ENCODE peak calls at places on chromosomes 13 and 19, in six cellular contexts. K is gastrocnemius medialis; Q is BJ; C is tibial nerve; Y is CD4-positive, alpha-beta memory T cell; O is stomach. P is an unnamed sample.

GRCh38 chr13:75636339-75637095 is 387 bp downstream of the LMO7 start:
- DNase-seq in K (no peak), Q (no peak), C (peak; percentile 6), Y (peak; percentile 62), O (no peak), P (peak; percentile 69)

GRCh38 chr13:31242342-31242741 is 42.6 kb downstream of the B3GLCT start:
- DNase-seq in K (no peak), Q (peak; percentile 13), C (no peak), Y (no peak), O (no peak), P (no peak)

GRCh38 chr13:97307882-97308624 is 85.9 kb downstream of the MBNL2 start:
- DNase-seq in K (no peak), Q (no peak), C (no peak), Y (no peak), O (no peak), P (no peak)

GRCh38 chr13:109412232-109412935 is 374.0 kb downstream of the IRS2 start:
- DNase-seq in K (no peak), Q (no peak), C (no peak), Y (no peak), O (peak; percentile 34), P (no peak)

GRCh38 chr13:61255035-61255796 is 160.4 kb downstream of the PCDH20 start:
- DNase-seq in K (no peak), Q (no peak), C (no peak), Y (no peak), O (no peak), P (no peak)

GRCh38 chr19:48468806-48469055 is 438 bp upstream of the CYTH2 start:
- DNase-seq in K (no peak), Q (no peak), C (no peak), Y (no peak), O (no peak), P (no peak)

GRCh38 chr19:30208661-30209060 is 163.5 kb upstream of the ZNF536 start:
- DNase-seq in K (no peak), Q (no peak), C (no peak), Y (no peak), O (no peak), P (no peak)

GRCh38 chr13:32881792-32882175 is 134.4 kb upstream of the KL start:
- DNase-seq in K (no peak), Q (no peak), C (no peak), Y (no peak), O (no peak), P (no peak)

GRCh38 chr19:38900220-38900629 is 456 bp downstream of the NFKBIB start:
- DNase-seq in K (no peak), Q (no peak), C (no peak), Y (no peak), O (no peak), P (no peak)

GRCh38 chr13:27186295-27186694 is 14.7 kb upstream of the USP12 start:
- DNase-seq in K (no peak), Q (no peak), C (no peak), Y (no peak), O (no peak), P (no peak)

GRCh38 chr19:55579766-55580621 is 654 bp downstream of the ZNF579 start:
- DNase-seq in K (no peak), Q (no peak), C (no peak), Y (no peak), O (no peak), P (no peak)

GRCh38 chr13:21011378-21011777 is 50.0 kb downstream of the LATS2 start:
- DNase-seq in K (no peak), Q (no peak), C (no peak), Y (no peak), O (no peak), P (no peak)

GRCh38 chr13:87331178-87331577 is 340.0 kb upstream of the SLITRK5 start:
- DNase-seq in K (no peak), Q (no peak), C (no peak), Y (no peak), O (no peak), P (no peak)

GRCh38 chr19:41641879-41642485 is 15.1 kb upstream of the CEACAM4 start:
- DNase-seq in K (no peak), Q (no peak), C (peak; percentile 73), Y (peak; percentile 69), O (peak; percentile 77), P (no peak)

GRCh38 chr19:55703790-55704215 is 28.8 kb downstream of the EPN1 start:
- DNase-seq in K (no peak), Q (no peak), C (peak; percentile 10), Y (peak; percentile 27), O (peak; percentile 72), P (peak; percentile 65)

GRCh38 chr19:41795031-41795461 is 1.3 kb upstream of the CEACAM3 start:
- DNase-seq in K (no peak), Q (no peak), C (peak; percentile 71), Y (peak; percentile 65), O (peak; percentile 65), P (peak; percentile 51)

GRCh38 chr19:384801-385169 is 24.2 kb downstream of the C2CD4C start:
- DNase-seq in K (no peak), Q (no peak), C (no peak), Y (no peak), O (no peak), P (no peak)

GRCh38 chr19:15115080-15115479 is 7.9 kb downstream of the SYDE1 start:
- DNase-seq in K (peak; percentile 35), Q (no peak), C (peak; percentile 48), Y (no peak), O (peak; percentile 43), P (peak; percentile 67)

DNA sequence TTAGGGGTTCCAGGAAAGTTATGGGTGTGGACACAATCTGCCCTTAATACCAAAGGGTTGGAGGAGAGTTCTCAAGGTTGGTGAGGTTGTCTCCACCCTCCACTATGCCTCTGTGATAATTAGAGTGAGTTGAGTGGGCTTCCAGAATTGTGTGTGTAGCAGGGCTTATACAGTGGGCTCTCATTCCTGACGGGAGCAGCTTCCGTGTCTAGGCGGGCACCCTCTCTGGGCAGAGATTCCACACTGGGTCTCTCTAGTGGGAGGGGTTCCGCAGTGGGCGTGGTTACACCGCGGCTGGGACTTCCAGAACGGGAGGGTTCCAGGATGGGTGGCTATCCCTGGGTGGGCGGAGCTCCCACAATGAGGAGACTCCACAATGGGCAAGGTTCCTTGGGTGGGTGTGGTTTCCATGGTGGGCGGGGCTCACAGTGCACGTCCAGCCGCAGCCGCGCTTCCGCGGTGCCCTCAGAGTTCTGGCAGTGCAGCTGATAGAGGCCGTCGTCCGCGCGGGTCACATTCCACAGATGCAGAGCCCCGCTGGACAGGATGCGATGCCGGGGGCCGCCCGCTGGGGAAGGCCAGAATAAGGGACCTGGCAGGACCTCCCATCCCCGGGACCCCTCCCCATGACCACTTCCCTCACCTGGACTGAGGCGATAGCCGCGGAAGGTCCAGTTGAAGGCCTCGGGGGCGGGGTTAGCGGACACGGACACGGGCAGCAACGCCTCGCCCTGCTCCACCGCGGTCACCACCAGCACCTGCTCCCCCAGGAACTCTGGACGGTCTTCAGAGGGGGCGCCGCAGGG is 8.4 kb downstream of the NPHS1 start:
- DNase-seq in K (no peak), Q (no peak), C (no peak), Y (no peak), O (peak; percentile 56), P (no peak)
- H3K4me3 ChIP-seq in K (no peak overlapping the region), Q (no peak overlapping the region), C (no peak overlapping the region), Y (no peak overlapping the region), O (no peak overlapping the region), P (no peak overlapping the region)

GRCh38 chr19:3115916-3116602 is 19.8 kb upstream of the GNA15 start:
- DNase-seq in K (no peak), Q (no peak), C (no peak), Y (no peak), O (no peak), P (no peak)
- H3K4me3 ChIP-seq in K (no peak overlapping the region), Q (no peak overlapping the region), C (no peak overlapping the region), Y (no peak overlapping the region), O (no peak overlapping the region), P (no peak overlapping the region)

GRCh38 chr13:46182491-46182877 is 507 bp upstream of the LCP1 start:
- DNase-seq in K (no peak), Q (no peak), C (no peak), Y (no peak), O (no peak), P (no peak)
- H3K4me3 ChIP-seq in K (no peak overlapping the region), Q (no peak overlapping the region), C (no peak overlapping the region), Y (peak overlapping the region; percentile 94), O (no peak overlapping the region), P (no peak overlapping the region)

DNA sequence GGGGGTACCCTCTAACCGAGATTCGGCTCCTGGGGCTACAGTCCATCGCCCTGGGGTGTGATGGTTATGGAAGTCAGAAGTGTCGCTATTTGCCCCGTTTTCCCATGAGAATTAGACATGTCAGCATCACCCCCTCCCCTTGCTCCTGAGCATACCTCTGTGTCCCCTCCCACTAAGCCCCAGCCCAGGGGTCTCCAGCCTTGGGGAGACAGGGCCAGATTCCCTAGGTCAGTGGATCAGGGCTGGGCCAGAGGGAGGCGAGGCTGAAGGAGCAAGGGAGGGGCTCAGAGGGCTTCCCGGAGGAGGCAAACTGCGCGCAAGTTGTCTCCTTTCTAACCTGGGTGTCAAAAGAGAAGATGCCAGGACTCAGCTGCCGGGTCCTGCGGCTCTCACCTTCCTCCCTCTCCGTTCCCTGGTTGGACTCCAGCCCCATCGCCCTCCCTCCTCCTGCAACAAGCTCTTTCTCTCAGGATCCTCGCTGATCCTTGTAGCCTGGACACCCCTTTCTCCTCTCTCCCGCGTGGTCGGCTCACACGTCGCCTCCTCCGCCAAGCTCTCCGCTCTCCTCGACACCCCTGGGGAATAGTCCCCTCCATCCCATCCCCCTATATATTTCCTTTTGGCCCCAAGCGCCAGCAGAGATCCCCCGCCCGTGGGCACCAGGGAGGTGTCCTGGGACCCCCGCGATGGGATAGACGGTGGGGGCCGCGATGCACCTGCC is 459 bp upstream of the TMEM59L start:
- DNase-seq in K (no peak), Q (no peak), C (no peak), Y (no peak), O (no peak), P (no peak)
- H3K4me3 ChIP-seq in K (peak overlapping the region; percentile 34), Q (peak overlapping the region; percentile 40), C (peak overlapping the region; percentile 37), Y (peak overlapping the region; percentile 45), O (peak overlapping the region; percentile 48), P (peak overlapping the region; percentile 38)

DNA sequence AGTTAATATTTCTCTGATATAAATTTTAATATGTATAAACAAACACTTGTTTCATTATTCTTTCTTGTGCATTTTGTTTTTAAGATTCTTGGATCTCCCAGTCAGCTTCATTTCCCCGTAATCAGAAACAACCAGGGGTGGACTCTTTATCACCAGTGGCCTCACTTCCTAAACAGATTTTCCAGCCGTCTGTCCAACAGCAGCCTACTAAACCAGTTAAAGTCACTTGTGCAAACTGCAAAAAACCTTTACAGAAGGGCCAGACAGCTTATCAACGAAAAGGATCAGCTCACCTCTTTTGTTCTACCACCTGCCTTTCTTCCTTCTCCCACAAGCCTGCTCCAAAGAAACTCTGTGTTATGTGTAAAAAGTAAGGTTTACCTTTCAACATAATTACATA is 44.2 kb downstream of the ZMYM2 start:
- DNase-seq in K (no peak), Q (no peak), C (no peak), Y (no peak), O (no peak), P (no peak)
- H3K4me3 ChIP-seq in K (no peak overlapping the region), Q (no peak overlapping the region), C (no peak overlapping the region), Y (no peak overlapping the region), O (no peak overlapping the region), P (no peak overlapping the region)

DNA sequence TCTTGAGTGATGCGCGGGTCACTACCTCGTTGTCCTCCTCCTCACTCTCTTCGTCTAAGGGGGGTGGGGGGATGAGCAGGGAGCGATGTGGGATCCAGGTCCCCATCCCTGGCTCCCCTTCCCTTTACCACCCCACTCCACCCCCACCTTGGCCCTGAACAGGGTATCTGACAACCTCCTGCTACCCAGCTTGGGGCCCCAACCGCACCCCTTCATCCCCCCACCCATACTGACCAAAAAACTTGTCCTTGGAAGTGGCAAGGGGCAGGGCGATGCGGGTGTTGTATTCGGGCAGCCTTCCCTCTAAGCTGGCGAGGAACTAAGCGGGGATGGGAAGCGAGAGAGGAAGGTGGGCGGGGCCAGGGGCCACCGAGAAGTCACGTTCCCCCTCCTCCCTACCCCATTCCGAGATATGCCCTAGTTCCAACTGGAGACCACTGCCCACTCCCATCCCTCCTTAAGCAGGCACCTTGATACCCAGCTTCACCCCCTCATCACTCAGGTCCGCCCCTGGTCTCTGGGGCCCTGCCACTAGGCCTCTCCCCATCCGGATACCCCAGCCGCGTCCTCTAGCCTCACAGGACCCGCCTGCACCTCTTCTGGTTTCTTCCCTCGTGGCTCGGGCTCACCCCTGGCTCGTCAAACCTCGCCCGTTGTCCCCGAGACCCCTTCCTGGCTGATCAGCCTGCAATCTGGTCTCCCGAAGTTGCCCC is 1.9 kb upstream of the RGL3 start:
- DNase-seq in K (no peak), Q (no peak), C (no peak), Y (peak; percentile 16), O (no peak), P (peak; percentile 30)
- H3K4me3 ChIP-seq in K (peak overlapping the region; percentile 48), Q (peak overlapping the region; percentile 18), C (peak overlapping the region; percentile 36), Y (no peak overlapping the region), O (peak overlapping the region; percentile 32), P (peak overlapping the region; percentile 47)